ENCODE peak calls at places on chromosome 14, in seven cellular contexts. M is iris pigment epithelial cell; V is EH; Z is stimulated activated CD8-positive, alpha-beta memory T cell treated with anti-CD3 and anti-CD28 coated beads, Interleukin-7, amount 100 ng/mL, for 48 hours; F is left ventricle myocardium superior; T is cardiac fibroblast; G is RCC 7860. K is an unnamed sample.

GRCh38 chr14:31937730-31938346 is 139.3 kb upstream of the ARHGAP5 start:
- DNase-seq in M (peak), V (peak), Z (peak), F (no peak), T (peak), G (peak), K (peak)

GRCh38 chr14:61701946-61702345 is 6.6 kb downstream of the HIF1A start:
- DNase-seq in M (peak), V (no peak), Z (no peak), F (no peak), T (peak), G (no peak), K (no peak)

GRCh38 chr14:67491741-67492504 is 3.4 kb upstream of the TMEM229B start:
- DNase-seq in M (no peak), V (no peak), Z (no peak), F (peak), T (no peak), G (no peak), K (no peak)

GRCh38 chr14:102827716-102828115 is 50.5 kb downstream of the TRAF3 start:
- DNase-seq in M (peak), V (peak), Z (no peak), F (no peak), T (no peak), G (no peak), K (no peak)

GRCh38 chr14:38553586-38553985 is 297.7 kb upstream of the CLEC14A start:
- DNase-seq in M (peak), V (peak), Z (no peak), F (no peak), T (peak), G (no peak), K (no peak)

GRCh38 chr14:87066221-87066817 is 926.7 kb downstream of the GALC start:
- DNase-seq in M (no peak), V (peak), Z (no peak), F (no peak), T (peak), G (no peak), K (no peak)

GRCh38 chr14:66066991-66067788 is 419.0 kb upstream of the CCDC196 start:
- DNase-seq in M (no peak), V (no peak), Z (no peak), F (no peak), T (peak), G (no peak), K (peak)

GRCh38 chr14:92679246-92679645 is 69.2 kb downstream of the LGMN start:
- DNase-seq in M (no peak), V (no peak), Z (no peak), F (no peak), T (no peak), G (no peak), K (no peak)

GRCh38 chr14:23436327-23437141 is 1.1 kb upstream of the MYH7 start:
- DNase-seq in M (no peak), V (no peak), Z (no peak), F (peak), T (no peak), G (no peak), K (no peak)

GRCh38 chr14:65502676-65503124 is 90.2 kb downstream of the FUT8 start:
- DNase-seq in M (peak), V (peak), Z (no peak), F (no peak), T (peak), G (peak), K (peak)

GRCh38 chr14:93262446-93262845 is 55.4 kb downstream of the UBR7 start:
- DNase-seq in M (no peak), V (no peak), Z (no peak), F (no peak), T (no peak), G (no peak), K (no peak)

GRCh38 chr14:104187931-104188726 is 49.7 kb downstream of the KIF26A start:
- DNase-seq in M (no peak), V (no peak), Z (no peak), F (no peak), T (no peak), G (no peak), K (no peak)

GRCh38 chr14:44961151-44961729 is 507 bp downstream of the KLHL28 start:
- DNase-seq in M (peak), V (peak), Z (peak), F (peak), T (peak), G (no peak), K (peak)

GRCh38 chr14:105023791-105024480 is 3.1 kb upstream of the CDCA4 start:
- DNase-seq in M (peak), V (peak), Z (no peak), F (no peak), T (peak), G (peak), K (peak)

GRCh38 chr14:91942128-91942527 is 5.4 kb downstream of the FBLN5 start:
- DNase-seq in M (no peak), V (no peak), Z (no peak), F (no peak), T (no peak), G (no peak), K (no peak)

GRCh38 chr14:46344327-46344937 is 307.1 kb downstream of the RPL10L start:
- DNase-seq in M (peak), V (peak), Z (no peak), F (no peak), T (peak), G (peak), K (no peak)

GRCh38 chr14:77485256-77485655 is 13.4 kb downstream of the ISM2 start:
- DNase-seq in M (no peak), V (peak), Z (no peak), F (no peak), T (no peak), G (no peak), K (no peak)

GRCh38 chr14:95431199-95432145 is 85.0 kb downstream of the SYNE3 start:
- DNase-seq in M (peak), V (no peak), Z (no peak), F (no peak), T (peak), G (no peak), K (peak)

K was measured in fibroblast of gingiva.